ENCODE peak calls at places on chromosomes 11 and 22, in ten cellular contexts. Q is AG09309; S is nucleus accumbens; Y is bronchial epithelial cell; J is activated naive CD8-positive, alpha-beta T cell treated with anti-CD3 and anti-CD28 coated beads, Interleukin-2, amount 50 U/mL, for 16 hours; K is upper lobe of right lung; R is HS-5; C is activated CD4-positive, CD25-positive, alpha-beta regulatory T cell treated with anti-CD3 and anti-CD28 coated beads, Interleukin-2, amount 50 U/mL, for 72 hours; W is stimulated activated CD8-positive, alpha-beta memory T cell treated with anti-CD3 and anti-CD28 coated beads, Interleukin-7, amount 100 ng/mL, for 4 hours; I is M059J. D is an unnamed sample.

GRCh38 chr22:36875741-36876140 is 14.9 kb downstream of the NCF4 start:
- DNase-seq in Q (no peak), S (no peak), Y (no peak), J (no peak), K (no peak), R (no peak), C (no peak), W (no peak), I (no peak), D (no peak)

GRCh38 chr22:20551805-20552449 is 44.5 kb downstream of the MED15 start:
- DNase-seq in Q (no peak), S (peak; percentile 46), Y (no peak), J (no peak), K (no peak), R (no peak), C (peak; percentile 55), W (no peak), I (no peak), D (no peak)

GRCh38 chr11:2196970-2197770 is 25.6 kb upstream of the TH start:
- DNase-seq in Q (no peak), S (peak; percentile 44), Y (peak; percentile 36), J (peak; percentile 51), K (peak; percentile 90), R (peak; percentile 3), C (peak; percentile 74), W (peak; percentile 35), I (peak; percentile 68), D (peak; percentile 83)

GRCh38 chr22:23153994-23154393 is 8.7 kb downstream of the RAB36 start:
- DNase-seq in Q (no peak), S (no peak), Y (no peak), J (no peak), K (no peak), R (no peak), C (no peak), W (no peak), I (no peak), D (no peak)

GRCh38 chr11:108973402-108974119 is 308.7 kb downstream of the DDX10 start:
- DNase-seq in Q (peak; percentile 86), S (no peak), Y (peak; percentile 84), J (no peak), K (no peak), R (peak; percentile 81), C (no peak), W (no peak), I (peak; percentile 97), D (no peak)

GRCh38 chr22:42270178-42270511 is 308 bp downstream of the TCF20 start:
- DNase-seq in Q (no peak), S (no peak), Y (no peak), J (no peak), K (no peak), R (no peak), C (peak; percentile 61), W (no peak), I (no peak), D (peak; percentile 51)

GRCh38 chr11:125874556-125875124 is 12.8 kb upstream of the HYLS1 start:
- DNase-seq in Q (peak; percentile 17), S (peak; percentile 66), Y (peak; percentile 57), J (no peak), K (no peak), R (peak; percentile 25), C (no peak), W (peak; percentile 4), I (peak; percentile 79), D (peak; percentile 88)

GRCh38 chr11:10415817-10416392 is 39.2 kb upstream of the AMPD3 start:
- DNase-seq in Q (no peak), S (no peak), Y (no peak), J (no peak), K (no peak), R (no peak), C (no peak), W (no peak), I (no peak), D (no peak)

GRCh38 chr11:1656061-1656441 is 26.5 kb downstream of the KRTAP5-5 start:
- DNase-seq in Q (no peak), S (no peak), Y (no peak), J (no peak), K (peak; percentile 43), R (no peak), C (no peak), W (no peak), I (no peak), D (no peak)

GRCh38 chr11:118910309-118911112 is 15.2 kb downstream of the BCL9L start:
- DNase-seq in Q (peak; percentile 91), S (peak; percentile 80), Y (peak; percentile 75), J (no peak), K (peak; percentile 91), R (no peak), C (no peak), W (no peak), I (peak; percentile 93), D (no peak)

D was measured in OCI-M1.